ENCODE peak calls at places on chromosomes 7 and 10, in nine cellular contexts. U is left ventricle myocardium superior, K is nephron progenitor cell, Q is IMR-90, Y is amniotic stem cell, J is uterus, B is memory B cell, T is NCI-H1105 treated with DMSO at 0.1 percent for 48 hours, P is PC-3. M is an unnamed sample.

GRCh38 chr10:124156524-124157225 is 63.3 kb upstream of the CHST15 start:
- DNase-seq in U (peak; percentile 64), K (peak; percentile 38), Q (no peak), Y (no peak), J (no peak), B (no peak), T (no peak), P (no peak), M (no peak)

GRCh38 chr10:23912884-23913401 is 296.0 kb upstream of the KIAA1217 start:
- DNase-seq in U (no peak), K (peak; percentile 50), Q (no peak), Y (no peak), J (no peak), B (no peak), T (no peak), P (no peak), M (no peak)

GRCh38 chr10:35569111-35569707 is 35.9 kb upstream of the GJD4 start:
- DNase-seq in U (no peak), K (peak; percentile 29), Q (no peak), Y (no peak), J (no peak), B (no peak), T (no peak), P (no peak), M (no peak)

GRCh38 chr10:1029838-1030237 is 4.2 kb upstream of the IDI2 start:
- DNase-seq in U (no peak), K (no peak), Q (no peak), Y (no peak), J (no peak), B (no peak), T (no peak), P (no peak), M (no peak)

GRCh38 chr10:49075743-49076142 is 39.6 kb downstream of the VSTM4 start:
- DNase-seq in U (no peak), K (no peak), Q (no peak), Y (no peak), J (no peak), B (no peak), T (no peak), P (no peak), M (no peak)

GRCh38 chr10:122878799-122879338 is 512 bp downstream of the FAM24B start:
- DNase-seq in U (no peak), K (no peak), Q (no peak), Y (no peak), J (no peak), B (no peak), T (peak; percentile 49), P (peak; percentile 19), M (no peak)

GRCh38 chr7:135757719-135758411 is 9.3 kb upstream of the FAM180A start:
- DNase-seq in U (peak; percentile 44), K (no peak), Q (peak; percentile 54), Y (peak; percentile 31), J (peak; percentile 49), B (no peak), T (no peak), P (no peak), M (no peak)

GRCh38 chr7:100053201-100053600 is 3.6 kb downstream of the ZSCAN21 start:
- DNase-seq in U (no peak), K (no peak), Q (peak; percentile 86), Y (peak; percentile 52), J (no peak), B (no peak), T (peak; percentile 36), P (peak; percentile 85), M (peak; percentile 56)

GRCh38 chr7:22931011-22931410 is 82.9 kb downstream of the HYCC1 start:
- DNase-seq in U (no peak), K (no peak), Q (no peak), Y (no peak), J (no peak), B (no peak), T (no peak), P (no peak), M (no peak)

GRCh38 chr7:32461484-32461883 is 28.7 kb downstream of the LSM5 start:
- DNase-seq in U (no peak), K (no peak), Q (no peak), Y (no peak), J (no peak), B (no peak), T (no peak), P (no peak), M (no peak)

GRCh38 chr7:139982927-139983925 is 79.5 kb downstream of the PARP12 start:
- DNase-seq in U (no peak), K (no peak), Q (peak; percentile 57), Y (no peak), J (no peak), B (no peak), T (no peak), P (no peak), M (no peak)

GRCh38 chr10:51860257-51860656 is 160.9 kb upstream of the CSTF2T start:
- DNase-seq in U (no peak), K (no peak), Q (peak; percentile 39), Y (no peak), J (peak; percentile 35), B (no peak), T (no peak), P (peak; percentile 52), M (no peak)

GRCh38 chr7:102994567-102994966 is 80.0 kb downstream of the FBXL13 start:
- DNase-seq in U (no peak), K (no peak), Q (no peak), Y (no peak), J (no peak), B (no peak), T (no peak), P (no peak), M (no peak)

GRCh38 chr10:653991-654646 is 35.3 kb downstream of the DIP2C start:
- DNase-seq in U (no peak), K (no peak), Q (peak; percentile 62), Y (no peak), J (no peak), B (no peak), T (no peak), P (no peak), M (no peak)

GRCh38 chr10:90975096-90975495 is 54.2 kb upstream of the ANKRD1 start:
- DNase-seq in U (no peak), K (no peak), Q (no peak), Y (no peak), J (no peak), B (no peak), T (no peak), P (no peak), M (no peak)

GRCh38 chr7:30155481-30155880 is 20.7 kb downstream of the MTURN start:
- DNase-seq in U (no peak), K (no peak), Q (no peak), Y (no peak), J (no peak), B (no peak), T (no peak), P (no peak), M (no peak)

GRCh38 chr7:79709574-79710409 is 256.3 kb upstream of the MAGI2 start:
- DNase-seq in U (no peak), K (no peak), Q (peak; percentile 56), Y (no peak), J (no peak), B (no peak), T (peak; percentile 75), P (peak; percentile 95), M (no peak)

GRCh38 chr7:67753891-67754290 is 757.3 kb downstream of the TYW1 start:
- DNase-seq in U (no peak), K (no peak), Q (no peak), Y (no peak), J (no peak), B (no peak), T (no peak), P (no peak), M (no peak)

GRCh38 chr10:68235591-68235990 is 3.7 kb upstream of the ATOH7 start:
- DNase-seq in U (no peak), K (no peak), Q (no peak), Y (no peak), J (no peak), B (no peak), T (no peak), P (no peak), M (no peak)

GRCh38 chr10:72162978-72163377 is 52.8 kb upstream of the ANAPC16 start:
- DNase-seq in U (no peak), K (no peak), Q (peak; percentile 74), Y (peak; percentile 5), J (no peak), B (no peak), T (no peak), P (peak; percentile 66), M (peak; percentile 49)

GRCh38 chr10:80500572-80501380 is 36.9 kb upstream of the SH2D4B start:
- DNase-seq in U (peak; percentile 72), K (no peak), Q (no peak), Y (no peak), J (no peak), B (peak; percentile 43), T (no peak), P (no peak), M (peak; percentile 73)

GRCh38 chr7:41156268-41156667 is 546.6 kb downstream of the INHBA start:
- DNase-seq in U (no peak), K (no peak), Q (peak; percentile 54), Y (no peak), J (no peak), B (no peak), T (no peak), P (peak; percentile 48), M (no peak)

GRCh38 chr10:65818990-65819389 is 1106.8 kb upstream of the LRRTM3 start:
- DNase-seq in U (no peak), K (no peak), Q (no peak), Y (no peak), J (no peak), B (no peak), T (no peak), P (no peak), M (no peak)

GRCh38 chr10:89280501-89280900 is 21.3 kb upstream of the IFIT2 start:
- DNase-seq in U (no peak), K (no peak), Q (no peak), Y (no peak), J (no peak), B (no peak), T (no peak), P (no peak), M (no peak)

GRCh38 chr10:69239816-69240434 is 19.8 kb downstream of the HKDC1 start:
- DNase-seq in U (no peak), K (no peak), Q (no peak), Y (no peak), J (no peak), B (no peak), T (no peak), P (peak; percentile 42), M (no peak)

GRCh38 chr7:44275829-44276570 is 49.4 kb downstream of the CAMK2B start:
- DNase-seq in U (peak; percentile 24), K (peak; percentile 84), Q (no peak), Y (no peak), J (no peak), B (no peak), T (no peak), P (no peak), M (no peak)

GRCh38 chr7:158648787-158649186 is 55.8 kb downstream of the NCAPG2 start:
- DNase-seq in U (no peak), K (no peak), Q (no peak), Y (no peak), J (no peak), B (no peak), T (no peak), P (peak; percentile 70), M (no peak)

GRCh38 chr10:96377816-96378294 is 19.1 kb upstream of the OPALIN start:
- DNase-seq in U (peak; percentile 79), K (no peak), Q (no peak), Y (no peak), J (peak; percentile 88), B (no peak), T (no peak), P (no peak), M (no peak)